ENCODE peak calls at places on chromosomes 5 and 9, in five cellular contexts. M, Y, J, C and E are unnamed samples.

GRCh38 chr5:78675956-78676727 is 27.6 kb upstream of the LHFPL2 start:
- DNase-seq in M (no peak), Y (no peak), J (no peak), C (no peak), E (no peak)

GRCh38 chr9:123544007-123544827 is 188.2 kb downstream of the CRB2 start:
- DNase-seq in M (peak), Y (no peak), J (peak), C (no peak), E (peak)

GRCh38 chr9:36328798-36329411 is 70.7 kb upstream of the GNE start:
- DNase-seq in M (peak), Y (no peak), J (peak), C (no peak), E (peak)

GRCh38 chr5:120055858-120056257 is 408.2 kb upstream of the PRR16 start:
- DNase-seq in M (peak), Y (no peak), J (no peak), C (no peak), E (peak)

GRCh38 chr9:93182572-93182971 is 1.4 kb upstream of the WNK2 start:
- DNase-seq in M (no peak), Y (no peak), J (no peak), C (peak), E (no peak)

GRCh38 chr9:72554221-72554641 is 32.8 kb downstream of the TMC1 start:
- DNase-seq in M (no peak), Y (no peak), J (no peak), C (no peak), E (no peak)

GRCh38 chr9:135048046-135048757 is 39.3 kb upstream of the OLFM1 start:
- DNase-seq in M (no peak), Y (no peak), J (no peak), C (peak), E (no peak)

GRCh38 chr9:77807846-77808749 is 160.0 kb upstream of the GNA14 start:
- DNase-seq in M (peak), Y (no peak), J (no peak), C (no peak), E (no peak)

GRCh38 chr5:176675676-176676360 is 28.5 kb downstream of the TSPAN17 start:
- DNase-seq in M (no peak), Y (no peak), J (peak), C (peak), E (peak)

GRCh38 chr9:15735083-15735974 is 182.5 kb downstream of the CCDC171 start:
- DNase-seq in M (no peak), Y (no peak), J (no peak), C (no peak), E (no peak)

GRCh38 chr9:127123239-127123935 is 952 bp upstream of the ANGPTL2 start:
- DNase-seq in M (no peak), Y (no peak), J (no peak), C (no peak), E (no peak)

GRCh38 chr9:112898872-112899281 is 8.2 kb upstream of the SLC46A2 start:
- DNase-seq in M (no peak), Y (no peak), J (no peak), C (no peak), E (no peak)

GRCh38 chr5:143923634-143924265 is 111.8 kb downstream of the HMHB1 start:
- DNase-seq in M (no peak), Y (no peak), J (no peak), C (no peak), E (no peak)

GRCh38 chr5:42721484-42721883 is 35.1 kb upstream of the CCDC152 start:
- DNase-seq in M (no peak), Y (no peak), J (no peak), C (no peak), E (no peak)

GRCh38 chr5:169289520-169289919 is 11.4 kb downstream of the SLIT3 start:
- DNase-seq in M (no peak), Y (no peak), J (peak), C (no peak), E (no peak)

GRCh38 chr5:39219433-39219832 is at the start of gene FYB1:
- DNase-seq in M (no peak), Y (no peak), J (no peak), C (peak), E (peak)

GRCh38 chr9:18208166-18209059 is 265.5 kb upstream of the ADAMTSL1 start:
- DNase-seq in M (no peak), Y (no peak), J (peak), C (peak), E (peak)

GRCh38 chr5:19903611-19904010 is 84.4 kb downstream of the CDH18 start:
- DNase-seq in M (no peak), Y (no peak), J (no peak), C (no peak), E (no peak)

GRCh38 chr5:138276402-138277054 is 2.1 kb upstream of the GFRA3 start:
- DNase-seq in M (no peak), Y (no peak), J (no peak), C (no peak), E (no peak)